ENCODE peak calls at places on chromosomes 5 and 9, in nine cellular contexts. G is HCT116, K is hepatocyte, V is GM23248, W is OCI-LY7, A is PC-9, U is PC-3, H is SK-N-SH, D is Karpas-422. O is an unnamed sample. For H3K9me3, H3K9me2 and H4K20me1, the result is how much of the 10 kb centered on the place peaks cover.

GRCh38 chr5:160333726-160334125 is 21.4 kb upstream of the CCNJL start:
- DNase-seq in G (no peak), K (no peak), V (peak), W (no peak), A (no peak), U (no peak), H (no peak), D (no peak), O (no peak)

GRCh38 chr5:133319905-133320520 is 268.2 kb downstream of the HSPA4 start:
- DNase-seq in G (peak), K (no peak), V (no peak), W (peak), A (no peak), U (peak), H (no peak), D (no peak), O (no peak)

GRCh38 chr9:137453643-137454081 is 5.5 kb downstream of the NSMF start:
- DNase-seq in G (no peak), K (peak), V (peak), W (peak), A (peak), U (peak), H (peak), D (peak), O (peak)

GRCh38 chr9:127523312-127523851 is 72.1 kb downstream of the LRSAM1 start:
- DNase-seq in G (peak), K (no peak), V (peak), W (no peak), A (no peak), U (peak), H (peak), D (peak), O (no peak)

GRCh38 chr5:118918232-118918631 is 70.1 kb downstream of the DTWD2 start:
- DNase-seq in G (no peak), K (no peak), V (no peak), W (no peak), A (no peak), U (no peak), H (no peak), D (no peak), O (no peak)

GRCh38 chr9:136373300-136374182 is at the start of gene CARD9:
- DNase-seq in G (no peak), K (no peak), V (no peak), W (no peak), A (peak), U (no peak), H (peak), D (no peak), O (no peak)

GRCh38 chr5:136731241-136731885 is 366.0 kb upstream of the TRPC7 start:
- DNase-seq in G (no peak), K (peak), V (peak), W (no peak), A (no peak), U (peak), H (no peak), D (no peak), O (no peak)

GRCh38 chr9:959914-960313 is 16.5 kb upstream of the DMRT3 start:
- DNase-seq in G (no peak), K (no peak), V (no peak), W (no peak), A (no peak), U (peak), H (no peak), D (no peak), O (no peak)

GRCh38 chr5:15463231-15463630 is 36.7 kb upstream of the FBXL7 start:
- DNase-seq in G (no peak), K (no peak), V (peak), W (no peak), A (no peak), U (no peak), H (no peak), D (no peak), O (peak)

GRCh38 chr5:14900661-14901461 is 29.3 kb upstream of the ANKH start:
- DNase-seq in G (no peak), K (no peak), V (peak), W (no peak), A (no peak), U (no peak), H (peak), D (no peak), O (no peak)

GRCh38 chr9:93025736-93026135 is 32.8 kb upstream of the SUSD3 start:
- DNase-seq in G (no peak), K (no peak), V (no peak), W (no peak), A (peak), U (no peak), H (no peak), D (no peak), O (no peak)

GRCh38 chr9:68706579-68707201 is 1.6 kb downstream of the PIP5K1B start:
- DNase-seq in G (no peak), K (no peak), V (no peak), W (peak), A (no peak), U (no peak), H (no peak), D (peak), O (peak)

GRCh38 chr5:75435101-75435500 is 76.3 kb downstream of the CERT1 start:
- DNase-seq in G (no peak), K (no peak), V (no peak), W (no peak), A (no peak), U (no peak), H (no peak), D (no peak), O (no peak)

GRCh38 chr9:129885018-129885669 is 49.9 kb downstream of the USP20 start:
- DNase-seq in G (no peak), K (no peak), V (peak), W (peak), A (no peak), U (peak), H (no peak), D (peak), O (peak)

GRCh38 chr5:158676642-158677489 is 422.9 kb downstream of the EBF1 start:
- DNase-seq in G (no peak), K (no peak), V (no peak), W (peak), A (no peak), U (no peak), H (no peak), D (no peak), O (no peak)

GRCh38 chr5:30401479-30402058 is 791.9 kb upstream of the CDH6 start:
- DNase-seq in G (no peak), K (peak), V (peak), W (peak), A (peak), U (peak), H (peak), D (peak), O (peak)

GRCh38 chr5:150801117-150801927 is 22.8 kb downstream of the SMIM3 start:
- DNase-seq in G (peak), K (peak), V (peak), W (peak), A (peak), U (peak), H (peak), D (peak), O (peak)

GRCh38 chr5:157464518-157465171 is 4.6 kb downstream of the NIPAL4 start:
- DNase-seq in G (peak), K (peak), V (peak), W (no peak), A (peak), U (peak), H (no peak), D (no peak), O (no peak)

GRCh38 chr5:43110606-43111170 is 10.0 kb upstream of the ZNF131 start:
- DNase-seq in G (peak), K (peak), V (no peak), W (peak), A (peak), U (peak), H (peak), D (peak), O (peak)

GRCh38 chr9:136747161-136748060 is 914 bp downstream of the LCN6 start:
- DNase-seq in G (no peak), K (no peak), V (no peak), W (no peak), A (no peak), U (no peak), H (no peak), D (no peak), O (no peak)

GRCh38 chr9:19369107-19369506 is 10.9 kb downstream of the RPS6 start:
- DNase-seq in G (no peak), K (no peak), V (no peak), W (no peak), A (no peak), U (no peak), H (no peak), D (no peak), O (no peak)

GRCh38 chr9:3948826-3949578 is 350.9 kb downstream of the GLIS3 start:
- DNase-seq in G (no peak), K (no peak), V (peak), W (no peak), A (no peak), U (peak), H (no peak), D (no peak), O (no peak)

GRCh38 chr5:181236954-181237641 is 6.6 kb downstream of the RACK1 start:
- DNase-seq in G (no peak), K (no peak), V (no peak), W (no peak), A (no peak), U (no peak), H (no peak), D (no peak), O (no peak)

GRCh38 chr9:109779711-109780452 is at the start of gene PALM2AKAP2:
- DNase-seq in G (no peak), K (peak), V (peak), W (no peak), A (peak), U (peak), H (peak), D (no peak), O (peak)

GRCh38 chr5:42495908-42496307 is 72.7 kb downstream of the GHR start:
- DNase-seq in G (no peak), K (peak), V (peak), W (no peak), A (no peak), U (peak), H (no peak), D (no peak), O (no peak)

GRCh38 chr5:65951330-65951729 is 25.0 kb downstream of the ERBIN start:
- DNase-seq in G (no peak), K (no peak), V (no peak), W (no peak), A (no peak), U (no peak), H (no peak), D (no peak), O (no peak)

GRCh38 chr5:33166971-33167370 is 273.8 kb upstream of the TARS1 start:
- DNase-seq in G (no peak), K (no peak), V (no peak), W (no peak), A (no peak), U (no peak), H (no peak), D (no peak), O (no peak)

GRCh38 chr9:91817493-91818225 is 132.4 kb downstream of the ROR2 start:
- DNase-seq in G (no peak), K (peak), V (peak), W (no peak), A (no peak), U (no peak), H (no peak), D (no peak), O (no peak)

GRCh38 chr9:137064027-137064879 is 6.1 kb downstream of the SAPCD2 start:
- DNase-seq in G (no peak), K (peak), V (peak), W (peak), A (peak), U (peak), H (peak), D (peak), O (peak)

GRCh38 chr5:150595466-150596031 is 44.9 kb upstream of the SYNPO start:
- DNase-seq in G (no peak), K (no peak), V (no peak), W (no peak), A (no peak), U (no peak), H (no peak), D (no peak), O (no peak)

GRCh38 chr9:33297455-33297854 is 7.1 kb downstream of the NFX1 start:
- DNase-seq in G (no peak), K (no peak), V (no peak), W (peak), A (no peak), U (no peak), H (no peak), D (peak), O (peak)

DNA sequence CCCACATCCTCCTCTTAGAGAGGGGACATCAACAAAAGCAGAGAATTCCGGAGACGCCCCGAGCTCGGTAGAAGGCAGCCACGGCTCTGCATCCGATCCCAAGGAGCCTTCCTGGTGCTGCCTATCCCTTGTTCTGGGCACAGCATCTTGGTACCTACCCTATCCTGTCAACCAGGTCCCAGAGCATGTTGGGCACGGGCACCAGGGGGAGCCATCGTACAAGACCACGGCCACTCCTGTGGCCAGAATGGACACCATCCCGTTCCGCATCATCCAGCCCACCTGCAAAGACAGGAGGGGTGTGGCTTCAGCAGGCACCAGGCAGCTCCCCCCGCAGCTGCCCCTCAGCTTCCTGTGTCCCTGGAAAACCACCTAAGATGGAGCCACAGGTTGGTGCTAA is 62.7 kb upstream of the ZNF354A start:
- DNase-seq in G (peak), K (peak), V (no peak), W (peak), A (peak), U (peak), H (peak), D (peak), O (no peak)
- H3K9me3 ChIP-seq in G (under half), K (under half), V (under half), W (under half), A (under half), U (under half), H (under half), D (under half), O (under half)

GRCh38 chr5:116911074-116911473 is 336.5 kb upstream of the SEMA6A start:
- DNase-seq in G (no peak), K (no peak), V (no peak), W (peak), A (no peak), U (no peak), H (no peak), D (peak), O (no peak)

GRCh38 chr5:116914869-116915504 is 340.4 kb upstream of the SEMA6A start:
- DNase-seq in G (no peak), K (no peak), V (no peak), W (no peak), A (no peak), U (no peak), H (no peak), D (no peak), O (no peak)
- H3K9me2 ChIP-seq in G (under half), K (under half), V (under half), W (under half), A (under half), U (under half), H (under half), D (under half), O (under half)

DNA sequence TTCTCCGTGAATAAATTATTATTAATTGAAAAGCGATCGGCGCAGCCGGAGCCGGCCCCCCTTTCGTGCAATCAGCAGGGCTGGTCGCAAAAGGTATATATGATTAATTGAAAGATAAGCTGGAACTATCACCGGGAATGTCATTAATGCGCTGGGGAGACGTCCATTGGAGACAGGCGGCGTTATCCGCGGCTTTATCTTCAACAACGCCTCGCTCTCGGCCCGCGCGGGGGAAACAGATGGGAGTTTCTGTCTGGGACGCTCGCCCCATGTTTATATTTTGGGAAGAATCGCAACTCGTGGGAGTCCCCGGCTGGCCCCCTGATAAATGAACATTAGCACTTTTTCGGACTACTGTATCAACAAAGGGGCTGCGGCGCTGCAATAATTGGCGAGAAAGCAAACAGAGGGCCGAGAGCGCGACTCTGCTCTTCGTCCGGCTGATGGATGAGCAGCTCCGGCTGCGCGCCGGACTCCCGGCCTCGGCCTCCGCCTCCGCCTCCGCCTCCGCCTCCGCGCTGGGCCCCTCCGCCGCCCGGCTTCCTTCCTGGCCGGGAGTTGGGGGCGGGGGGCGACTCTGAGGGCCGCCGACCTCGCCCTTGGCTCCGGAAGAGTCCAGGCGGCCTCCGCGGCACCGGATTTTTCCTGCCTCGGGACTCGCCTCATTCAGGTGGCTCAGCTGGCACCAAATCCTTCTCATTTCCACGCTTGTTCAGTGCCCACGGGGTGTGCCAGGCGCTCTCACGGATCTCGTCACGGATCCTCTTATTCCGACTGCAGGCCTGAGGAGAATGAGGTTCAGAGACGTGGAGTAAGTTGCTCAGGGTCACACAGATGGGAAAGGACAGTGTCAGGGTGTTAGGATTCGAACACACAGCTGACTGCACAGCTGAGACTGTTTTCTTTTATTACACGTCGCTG is 3.6 kb upstream of the NKX2-5 start:
- DNase-seq in G (no peak), K (no peak), V (no peak), W (no peak), A (no peak), U (no peak), H (peak), D (no peak), O (no peak)
- H4K20me1 ChIP-seq in G (under half), K (under half), V (under half), W (under half), A (under half), U (under half), H (under half), D (under half), O (under half)

DNA sequence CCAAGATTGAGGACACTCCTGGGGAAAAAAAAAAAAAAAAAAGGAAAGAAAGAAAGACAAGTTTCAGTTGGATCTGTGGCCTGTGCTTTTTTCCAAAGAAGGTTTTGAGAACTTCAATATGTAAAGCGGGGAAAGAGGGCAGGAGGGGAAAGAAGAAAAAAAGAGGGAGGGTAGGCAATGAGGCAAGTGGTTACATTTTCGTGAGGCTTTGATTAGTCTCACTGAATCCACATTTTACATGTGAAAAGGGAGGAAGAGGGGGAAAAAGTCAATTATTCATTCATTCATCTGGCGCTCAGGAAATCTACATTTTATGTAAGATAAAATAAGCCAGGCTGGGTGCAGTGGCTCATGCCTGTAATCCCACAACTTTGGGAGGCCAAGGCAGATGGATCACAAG is 315.2 kb upstream of the PAPPA start:
- DNase-seq in G (no peak), K (no peak), V (no peak), W (no peak), A (no peak), U (no peak), H (no peak), D (no peak), O (no peak)
- H3K9me3 ChIP-seq in G (under half), K (under half), V (under half), W (under half), A (under half), U (under half), H (under half), D (under half), O (under half)